ENCODE peak calls at places on chromosomes 16 and 17, in seven cellular contexts. One of them, this sample, is unnamed.

GRCh38 chr16:81181013-81181720 is 57.3 kb upstream of the BCO1 start:
- DNase-seq in spleen: no peak
- DNase-seq in Peyer's patch: peak; percentile 79
- DNase-seq in AG04450: peak; percentile 89
- DNase-seq in pancreas: no peak
- DNase-seq in cardiac muscle cell: peak; percentile 97
- DNase-seq in stomach: peak; percentile 56
- DNase-seq in this sample: no peak

GRCh38 chr17:55005520-55005919 is 37.0 kb downstream of the STXBP4 start:
- DNase-seq in pancreas: no peak
- DNase-seq in spleen: no peak
- DNase-seq in cardiac muscle cell: peak; percentile 38
- DNase-seq in stomach: no peak
- DNase-seq in AG04450: no peak
- DNase-seq in Peyer's patch: no peak
- DNase-seq in this sample: no peak

GRCh38 chr17:81190591-81190990 is 24.6 kb upstream of the AATK start:
- DNase-seq in cardiac muscle cell: no peak
- DNase-seq in pancreas: no peak
- DNase-seq in Peyer's patch: no peak
- DNase-seq in stomach: no peak
- DNase-seq in AG04450: no peak
- DNase-seq in spleen: no peak
- DNase-seq in this sample: no peak

GRCh38 chr17:5708344-5708743 is 124.0 kb upstream of the NLRP1 start:
- DNase-seq in Peyer's patch: no peak
- DNase-seq in pancreas: no peak
- DNase-seq in cardiac muscle cell: no peak
- DNase-seq in spleen: no peak
- DNase-seq in AG04450: no peak
- DNase-seq in stomach: no peak
- DNase-seq in this sample: no peak

GRCh38 chr16:31874354-31875111 is 926 bp downstream of the ZNF267 start:
- DNase-seq in Peyer's patch: peak; percentile 64
- DNase-seq in pancreas: no peak
- DNase-seq in AG04450: no peak
- DNase-seq in cardiac muscle cell: peak; percentile 51
- DNase-seq in spleen: no peak
- DNase-seq in stomach: no peak
- DNase-seq in this sample: no peak

GRCh38 chr17:4509402-4509801 is 10.7 kb downstream of the SPNS2 start:
- DNase-seq in stomach: peak; percentile 80
- DNase-seq in AG04450: no peak
- DNase-seq in cardiac muscle cell: no peak
- DNase-seq in spleen: peak; percentile 85
- DNase-seq in pancreas: no peak
- DNase-seq in Peyer's patch: no peak
- DNase-seq in this sample: no peak

GRCh38 chr16:30418350-30419181 is 11.2 kb downstream of the ZNF771 start:
- DNase-seq in spleen: no peak
- DNase-seq in pancreas: no peak
- DNase-seq in cardiac muscle cell: no peak
- DNase-seq in stomach: no peak
- DNase-seq in Peyer's patch: no peak
- DNase-seq in AG04450: no peak
- DNase-seq in this sample: no peak

GRCh38 chr16:17224859-17225258 is 245.9 kb downstream of the XYLT1 start:
- DNase-seq in pancreas: no peak
- DNase-seq in cardiac muscle cell: peak; percentile 75
- DNase-seq in AG04450: peak; percentile 71
- DNase-seq in stomach: peak; percentile 36
- DNase-seq in spleen: no peak
- DNase-seq in Peyer's patch: peak; percentile 76
- DNase-seq in this sample: peak; percentile 32

GRCh38 chr17:17570798-17571716 is 20.5 kb downstream of the PEMT start:
- DNase-seq in pancreas: no peak
- DNase-seq in stomach: peak; percentile 39
- DNase-seq in spleen: no peak
- DNase-seq in AG04450: no peak
- DNase-seq in cardiac muscle cell: no peak
- DNase-seq in Peyer's patch: no peak
- DNase-seq in this sample: no peak

GRCh38 chr16:67977469-67978227 is 2.7 kb downstream of the DPEP3 start:
- DNase-seq in pancreas: no peak
- DNase-seq in stomach: no peak
- DNase-seq in Peyer's patch: no peak
- DNase-seq in AG04450: no peak
- DNase-seq in cardiac muscle cell: no peak
- DNase-seq in spleen: no peak
- DNase-seq in this sample: no peak

GRCh38 chr16:27445502-27446175 is 43.7 kb downstream of the IL21R start:
- DNase-seq in pancreas: peak; percentile 38
- DNase-seq in spleen: peak; percentile 67
- DNase-seq in cardiac muscle cell: no peak
- DNase-seq in stomach: no peak
- DNase-seq in Peyer's patch: no peak
- DNase-seq in AG04450: no peak
- DNase-seq in this sample: no peak

GRCh38 chr16:75389096-75389692 is 44.1 kb downstream of the CFDP1 start:
- DNase-seq in AG04450: no peak
- DNase-seq in pancreas: no peak
- DNase-seq in spleen: no peak
- DNase-seq in stomach: no peak
- DNase-seq in Peyer's patch: no peak
- DNase-seq in cardiac muscle cell: no peak
- DNase-seq in this sample: no peak

GRCh38 chr16:81616321-81617020 is 162.6 kb upstream of the PLCG2 start:
- DNase-seq in spleen: peak; percentile 95
- DNase-seq in stomach: peak; percentile 73
- DNase-seq in AG04450: no peak
- DNase-seq in Peyer's patch: peak; percentile 90
- DNase-seq in cardiac muscle cell: peak; percentile 77
- DNase-seq in pancreas: no peak
- DNase-seq in this sample: no peak

GRCh38 chr16:83441523-83441922 is 366.3 kb upstream of the HSBP1 start:
- DNase-seq in spleen: no peak
- DNase-seq in AG04450: no peak
- DNase-seq in pancreas: no peak
- DNase-seq in Peyer's patch: no peak
- DNase-seq in stomach: no peak
- DNase-seq in cardiac muscle cell: no peak
- DNase-seq in this sample: no peak

GRCh38 chr17:16406742-16407674 is 8.4 kb upstream of the TRPV2 start:
- DNase-seq in pancreas: no peak
- DNase-seq in AG04450: no peak
- DNase-seq in spleen: peak; percentile 75
- DNase-seq in Peyer's patch: no peak
- DNase-seq in stomach: no peak
- DNase-seq in cardiac muscle cell: peak; percentile 35
- DNase-seq in this sample: no peak

GRCh38 chr17:3770471-3770870 is 30.5 kb downstream of the ITGAE start:
- DNase-seq in AG04450: no peak
- DNase-seq in cardiac muscle cell: no peak
- DNase-seq in Peyer's patch: peak; percentile 87
- DNase-seq in stomach: no peak
- DNase-seq in spleen: peak; percentile 91
- DNase-seq in pancreas: no peak
- DNase-seq in this sample: no peak

GRCh38 chr16:11400076-11400475 is 54.8 kb downstream of the RMI2 start:
- DNase-seq in pancreas: peak; percentile 36
- DNase-seq in stomach: no peak
- DNase-seq in spleen: peak; percentile 30
- DNase-seq in cardiac muscle cell: no peak
- DNase-seq in Peyer's patch: no peak
- DNase-seq in AG04450: no peak
- DNase-seq in this sample: no peak

GRCh38 chr17:5701371-5701770 is 117.1 kb upstream of the NLRP1 start:
- DNase-seq in spleen: no peak
- DNase-seq in AG04450: no peak
- DNase-seq in stomach: no peak
- DNase-seq in pancreas: no peak
- DNase-seq in Peyer's patch: peak; percentile 15
- DNase-seq in cardiac muscle cell: no peak
- DNase-seq in this sample: no peak

GRCh38 chr17:13429201-13429600 is 172.5 kb downstream of the HS3ST3A1 start:
- DNase-seq in AG04450: peak; percentile 78
- DNase-seq in Peyer's patch: no peak
- DNase-seq in spleen: no peak
- DNase-seq in cardiac muscle cell: peak; percentile 62
- DNase-seq in stomach: no peak
- DNase-seq in pancreas: no peak
- DNase-seq in this sample: no peak

GRCh38 chr17:78108726-78109488 is 19.6 kb downstream of the TMC6 start:
- DNase-seq in AG04450: no peak
- DNase-seq in pancreas: no peak
- DNase-seq in stomach: no peak
- DNase-seq in cardiac muscle cell: no peak
- DNase-seq in spleen: no peak
- DNase-seq in Peyer's patch: peak; percentile 44
- DNase-seq in this sample: no peak

GRCh38 chr16:66427451-66427860 is 361 bp downstream of the BEAN1 start:
- DNase-seq in stomach: no peak
- DNase-seq in spleen: no peak
- DNase-seq in cardiac muscle cell: no peak
- DNase-seq in AG04450: no peak
- DNase-seq in pancreas: peak; percentile 70
- DNase-seq in Peyer's patch: peak; percentile 37
- DNase-seq in this sample: no peak

GRCh38 chr17:79482719-79483118 is 128.1 kb downstream of the RBFOX3 start:
- DNase-seq in stomach: no peak
- DNase-seq in spleen: no peak
- DNase-seq in pancreas: no peak
- DNase-seq in cardiac muscle cell: no peak
- DNase-seq in AG04450: no peak
- DNase-seq in Peyer's patch: no peak
- DNase-seq in this sample: no peak

GRCh38 chr17:30117548-30118155 is 1.0 kb downstream of the NSRP1 start:
- DNase-seq in Peyer's patch: no peak
- DNase-seq in cardiac muscle cell: peak; percentile 17
- DNase-seq in AG04450: no peak
- DNase-seq in stomach: no peak
- DNase-seq in pancreas: no peak
- DNase-seq in spleen: no peak
- DNase-seq in this sample: peak; percentile 2

GRCh38 chr17:80362428-80363119 is 52.4 kb upstream of the ENDOV start:
- DNase-seq in cardiac muscle cell: peak; percentile 61
- DNase-seq in stomach: no peak
- DNase-seq in Peyer's patch: no peak
- DNase-seq in AG04450: no peak
- DNase-seq in pancreas: peak; percentile 12
- DNase-seq in spleen: peak; percentile 13
- DNase-seq in this sample: no peak

GRCh38 chr16:3770530-3770929 is 53.2 kb upstream of the TRAP1 start:
- DNase-seq in spleen: no peak
- DNase-seq in Peyer's patch: no peak
- DNase-seq in AG04450: no peak
- DNase-seq in cardiac muscle cell: no peak
- DNase-seq in stomach: no peak
- DNase-seq in pancreas: peak; percentile 76
- DNase-seq in this sample: no peak

GRCh38 chr17:35774499-35774898 is 13.8 kb downstream of the C17orf50 start:
- DNase-seq in stomach: peak; percentile 77
- DNase-seq in pancreas: peak; percentile 64
- DNase-seq in spleen: no peak
- DNase-seq in AG04450: no peak
- DNase-seq in cardiac muscle cell: peak; percentile 73
- DNase-seq in Peyer's patch: no peak
- DNase-seq in this sample: peak; percentile 54
- H3K27ac ChIP-seq in stomach: peak overlapping the region; percentile 73
- H3K27ac ChIP-seq in pancreas: no peak overlapping the region
- H3K27ac ChIP-seq in spleen: no peak overlapping the region
- H3K27ac ChIP-seq in AG04450: no peak overlapping the region
- H3K27ac ChIP-seq in cardiac muscle cell: peak overlapping the region; percentile 64
- H3K27ac ChIP-seq in Peyer's patch: no peak overlapping the region
- H3K27ac ChIP-seq in this sample: no peak overlapping the region

GRCh38 chr17:38912221-38912813 is 13.1 kb upstream of the LASP1NB start:
- DNase-seq in cardiac muscle cell: peak; percentile 85
- DNase-seq in stomach: peak; percentile 52
- DNase-seq in AG04450: no peak
- DNase-seq in pancreas: peak; percentile 94
- DNase-seq in spleen: peak; percentile 61
- DNase-seq in Peyer's patch: peak; percentile 47
- DNase-seq in this sample: no peak
- H3K27ac ChIP-seq in cardiac muscle cell: no peak overlapping the region
- H3K27ac ChIP-seq in stomach: peak overlapping the region; percentile 49
- H3K27ac ChIP-seq in AG04450: peak overlapping the region; percentile 11
- H3K27ac ChIP-seq in pancreas: peak overlapping the region; percentile 33
- H3K27ac ChIP-seq in spleen: no peak overlapping the region
- H3K27ac ChIP-seq in Peyer's patch: no peak overlapping the region
- H3K27ac ChIP-seq in this sample: no peak overlapping the region

DNA sequence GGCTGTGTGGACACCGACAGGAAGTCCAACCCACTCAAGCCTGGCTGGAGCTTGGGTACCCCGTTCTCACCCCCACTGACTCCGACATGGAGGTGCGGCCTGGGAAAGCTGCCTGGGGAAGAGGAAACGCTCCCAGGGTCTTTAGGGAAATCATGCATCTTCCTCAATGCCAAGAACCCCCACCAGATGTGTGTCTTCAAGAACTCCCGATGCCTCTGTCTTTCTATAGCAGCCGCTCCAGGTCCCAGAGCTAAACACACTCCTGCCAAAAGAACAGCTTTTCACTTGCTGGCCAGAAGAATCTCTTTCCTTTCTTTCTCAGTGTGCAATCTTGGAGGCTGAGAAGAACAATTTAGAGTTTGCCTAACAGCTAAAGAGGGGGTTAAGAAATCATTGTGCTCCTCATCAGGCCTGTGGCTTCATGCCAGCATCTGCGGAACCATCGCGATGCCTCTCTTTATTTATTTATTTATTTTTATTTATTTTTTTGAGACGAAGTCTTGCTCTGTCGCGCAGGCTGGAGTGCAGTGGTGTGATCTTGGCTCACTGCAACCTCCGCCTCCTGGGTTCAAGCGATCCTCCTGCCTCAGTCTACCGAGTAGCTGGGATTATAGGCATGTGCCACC is 41.1 kb upstream of the MTSS2 start:
- DNase-seq in AG04450: no peak
- DNase-seq in cardiac muscle cell: peak; percentile 69
- DNase-seq in Peyer's patch: no peak
- DNase-seq in pancreas: no peak
- DNase-seq in stomach: no peak
- DNase-seq in spleen: no peak
- DNase-seq in this sample: no peak
- H3K27ac ChIP-seq in AG04450: no peak overlapping the region
- H3K27ac ChIP-seq in cardiac muscle cell: peak overlapping the region; percentile 83
- H3K27ac ChIP-seq in Peyer's patch: peak overlapping the region; percentile 63
- H3K27ac ChIP-seq in pancreas: no peak overlapping the region
- H3K27ac ChIP-seq in stomach: peak overlapping the region; percentile 80
- H3K27ac ChIP-seq in spleen: no peak overlapping the region
- H3K27ac ChIP-seq in this sample: no peak overlapping the region

DNA sequence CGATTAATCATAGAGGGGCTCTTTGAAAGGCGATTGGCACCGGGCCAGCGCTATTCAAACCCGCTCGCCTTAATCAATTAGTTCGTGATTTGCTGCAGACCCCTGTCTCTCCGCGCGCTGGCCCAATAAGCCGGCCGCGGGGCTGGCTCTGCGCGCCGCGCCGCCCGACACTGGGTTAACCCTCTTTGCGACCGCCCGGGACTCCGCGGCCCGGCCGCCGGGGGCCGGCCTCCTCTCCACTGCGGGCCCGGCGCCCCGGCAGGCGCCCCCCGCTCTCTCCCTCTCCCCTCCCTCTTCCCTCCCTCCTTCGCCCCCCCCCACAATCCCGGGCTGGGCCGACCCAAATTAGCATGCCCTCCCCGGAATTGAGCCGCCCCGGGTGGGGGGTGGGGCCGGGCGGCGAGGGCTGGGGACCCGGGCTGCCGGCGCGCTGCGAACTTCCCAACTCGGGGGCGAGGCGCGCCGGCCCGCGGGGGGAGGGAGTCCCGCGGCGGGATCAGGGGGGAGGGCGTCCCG is 423 bp upstream of the SALL1 start:
- DNase-seq in stomach: peak; percentile 39
- DNase-seq in AG04450: no peak
- DNase-seq in spleen: no peak
- DNase-seq in Peyer's patch: no peak
- DNase-seq in pancreas: peak; percentile 79
- DNase-seq in cardiac muscle cell: peak; percentile 89
- DNase-seq in this sample: peak; percentile 89
- H3K27ac ChIP-seq in stomach: peak overlapping the region; percentile 64
- H3K27ac ChIP-seq in AG04450: peak overlapping the region; percentile 78
- H3K27ac ChIP-seq in spleen: no peak overlapping the region
- H3K27ac ChIP-seq in Peyer's patch: peak overlapping the region; percentile 17
- H3K27ac ChIP-seq in pancreas: no peak overlapping the region
- H3K27ac ChIP-seq in cardiac muscle cell: peak overlapping the region; percentile 89
- H3K27ac ChIP-seq in this sample: peak overlapping the region; percentile 99

This sample was measured in substantia nigra.